ENCODE peak calls at places on chromosomes 12 and 14, in eight cellular contexts. Y is cerebellar cortex; H is mesothelial cell of epicardium; O is fibroblast of lung; X is OCI-LY7; R is GM04504; G is mucosa of descending colon; C is stimulated activated CD4-positive, alpha-beta T cell treated with anti-CD3 and anti-CD28 coated beads, Interleukin-4, amount 100 ng/mL, for 24 hours. Q is an unnamed sample.

GRCh38 chr14:54627718-54628345 is 60.9 kb downstream of the SAMD4A start:
- DNase-seq in Y (no peak), H (no peak), O (peak; percentile 72), X (no peak), R (peak; percentile 49), G (no peak), C (peak; percentile 35), Q (no peak)

GRCh38 chr12:6336859-6337744 is 4.8 kb downstream of the TNFRSF1A start:
- DNase-seq in Y (no peak), H (no peak), O (no peak), X (peak; percentile 54), R (no peak), G (peak; percentile 61), C (peak; percentile 38), Q (no peak)

GRCh38 chr14:105738638-105739037 is 212.3 kb downstream of the TMEM121 start:
- DNase-seq in Y (no peak), H (no peak), O (no peak), X (no peak), R (no peak), G (no peak), C (no peak), Q (no peak)

GRCh38 chr14:104253223-104253822 is 114.9 kb downstream of the KIF26A start:
- DNase-seq in Y (no peak), H (no peak), O (no peak), X (no peak), R (no peak), G (no peak), C (no peak), Q (no peak)

GRCh38 chr14:55073856-55074255 is 22.4 kb downstream of the MAPK1IP1L start:
- DNase-seq in Y (no peak), H (no peak), O (peak; percentile 86), X (no peak), R (no peak), G (no peak), C (no peak), Q (no peak)

GRCh38 chr14:64542839-64543207 is 2.3 kb downstream of the HSPA2 start:
- DNase-seq in Y (no peak), H (no peak), O (no peak), X (no peak), R (no peak), G (no peak), C (no peak), Q (no peak)

GRCh38 chr12:110619534-110619953 is 5.6 kb downstream of the TCTN1 start:
- DNase-seq in Y (no peak), H (no peak), O (no peak), X (peak; percentile 75), R (no peak), G (no peak), C (peak; percentile 50), Q (no peak)

GRCh38 chr12:31440586-31440985 is 114.6 kb upstream of the SINHCAF start:
- DNase-seq in Y (no peak), H (no peak), O (no peak), X (no peak), R (no peak), G (no peak), C (no peak), Q (no peak)

GRCh38 chr12:114580306-114580705 is 103.7 kb downstream of the TBX3 start:
- DNase-seq in Y (no peak), H (no peak), O (no peak), X (no peak), R (no peak), G (no peak), C (no peak), Q (no peak)

GRCh38 chr14:69990319-69990718 is 111.1 kb downstream of the SMOC1 start:
- DNase-seq in Y (peak; percentile 27), H (no peak), O (no peak), X (no peak), R (no peak), G (no peak), C (no peak), Q (no peak)

GRCh38 chr12:50088577-50089335 is 3.6 kb downstream of the SMARCD1 start:
- DNase-seq in Y (peak; percentile 87), H (no peak), O (peak; percentile 36), X (peak; percentile 82), R (no peak), G (no peak), C (peak; percentile 67), Q (no peak)

GRCh38 chr12:63918788-63919300 is 74.3 kb downstream of the SRGAP1 start:
- DNase-seq in Y (no peak), H (no peak), O (peak; percentile 96), X (no peak), R (no peak), G (peak; percentile 33), C (no peak), Q (peak; percentile 61)

GRCh38 chr14:91244501-91244901 is at the start of gene GPR68:
- DNase-seq in Y (peak; percentile 85), H (no peak), O (peak; percentile 76), X (peak; percentile 50), R (peak; percentile 73), G (peak; percentile 52), C (no peak), Q (no peak)

GRCh38 chr14:38257500-38257899 is 1.6 kb upstream of the CLEC14A start:
- DNase-seq in Y (no peak), H (no peak), O (peak; percentile 22), X (no peak), R (no peak), G (no peak), C (no peak), Q (no peak)

GRCh38 chr12:89469361-89469760 is 55.2 kb downstream of the GALNT4 start:
- DNase-seq in Y (no peak), H (no peak), O (peak; percentile 68), X (no peak), R (no peak), G (no peak), C (peak; percentile 22), Q (no peak)

GRCh38 chr14:100076133-100076532 is 10.9 kb downstream of the EVL start:
- DNase-seq in Y (peak; percentile 52), H (no peak), O (no peak), X (no peak), R (no peak), G (no peak), C (peak; percentile 47), Q (no peak)

GRCh38 chr12:105212431-105212830 is 23.5 kb downstream of the APPL2 start:
- DNase-seq in Y (no peak), H (no peak), O (peak; percentile 86), X (no peak), R (peak; percentile 86), G (no peak), C (no peak), Q (peak; percentile 95)

GRCh38 chr12:20154060-20154459 is 214.3 kb upstream of the PDE3A start:
- DNase-seq in Y (no peak), H (no peak), O (peak; percentile 17), X (no peak), R (no peak), G (no peak), C (no peak), Q (no peak)

GRCh38 chr12:34301251-34302130 is 279.2 kb downstream of the ALG10 start:
- DNase-seq in Y (no peak), H (no peak), O (no peak), X (no peak), R (no peak), G (peak; percentile 9), C (no peak), Q (no peak)